ENCODE peak calls at places on chromosome 16, in six cellular contexts. R is right lobe of liver, S is endothelial cell, M is GM10248, J is prostate gland, O is SK-N-SH. G is an unnamed sample.

GRCh38 chr16:77208382-77208781 is 9.2 kb downstream of the SYCE1L start:
- DNase-seq in R (no peak), S (no peak), M (no peak), J (no peak), O (no peak), G (no peak)

GRCh38 chr16:47424846-47425245 is 36.0 kb downstream of the ITFG1 start:
- DNase-seq in R (no peak), S (no peak), M (no peak), J (no peak), O (no peak), G (no peak)

GRCh38 chr16:58034786-58035185 is 9.2 kb downstream of the MMP15 start:
- DNase-seq in R (no peak), S (no peak), M (no peak), J (no peak), O (peak; percentile 18), G (no peak)

GRCh38 chr16:2008631-2009301 is 855 bp downstream of the ZNF598 start:
- DNase-seq in R (peak; percentile 72), S (no peak), M (no peak), J (no peak), O (peak; percentile 61), G (no peak)

GRCh38 chr16:168424-168823 is 2.6 kb downstream of the HBM start:
- DNase-seq in R (no peak), S (no peak), M (no peak), J (no peak), O (peak; percentile 57), G (no peak)

GRCh38 chr16:16027728-16028310 is 78.4 kb downstream of the ABCC1 start:
- DNase-seq in R (no peak), S (peak; percentile 34), M (no peak), J (no peak), O (no peak), G (no peak)

GRCh38 chr16:25289466-25289865 is 31.8 kb upstream of the ZKSCAN2 start:
- DNase-seq in R (no peak), S (no peak), M (no peak), J (no peak), O (no peak), G (no peak)

GRCh38 chr16:12539185-12539929 is 264.3 kb downstream of the CPPED1 start:
- DNase-seq in R (no peak), S (no peak), M (no peak), J (no peak), O (no peak), G (no peak)

GRCh38 chr16:78538919-78539318 is 439.5 kb downstream of the WWOX start:
- DNase-seq in R (no peak), S (no peak), M (no peak), J (no peak), O (no peak), G (no peak)

GRCh38 chr16:87052506-87052905 is 264.7 kb downstream of the C16orf95 start:
- DNase-seq in R (no peak), S (no peak), M (no peak), J (no peak), O (no peak), G (no peak)

GRCh38 chr16:11094075-11094593 is 149.8 kb downstream of the CLEC16A start:
- DNase-seq in R (no peak), S (no peak), M (peak; percentile 73), J (no peak), O (no peak), G (no peak)

GRCh38 chr16:83692224-83692623 is 115.6 kb upstream of the HSBP1 start:
- DNase-seq in R (no peak), S (no peak), M (no peak), J (no peak), O (no peak), G (no peak)

GRCh38 chr16:89484088-89484501 is 6.3 kb downstream of the ANKRD11 start:
- DNase-seq in R (no peak), S (no peak), M (no peak), J (no peak), O (no peak), G (no peak)

GRCh38 chr16:14545346-14545884 is 84.6 kb downstream of the PARN start:
- DNase-seq in R (peak; percentile 55), S (no peak), M (no peak), J (no peak), O (no peak), G (no peak)

GRCh38 chr16:89598199-89598598 is 15.2 kb upstream of the DPEP1 start:
- DNase-seq in R (no peak), S (no peak), M (no peak), J (no peak), O (no peak), G (no peak)

GRCh38 chr16:17345043-17345442 is 125.7 kb downstream of the XYLT1 start:
- DNase-seq in R (no peak), S (no peak), M (no peak), J (peak; percentile 78), O (no peak), G (no peak)

GRCh38 chr16:88473666-88474534 is 20.8 kb downstream of the ZFPM1 start:
- DNase-seq in R (peak; percentile 84), S (no peak), M (no peak), J (no peak), O (no peak), G (no peak)

GRCh38 chr16:2835638-2836493 is 5.8 kb downstream of the ZG16B start:
- DNase-seq in R (no peak), S (no peak), M (no peak), J (peak; percentile 74), O (no peak), G (peak; percentile 86)

GRCh38 chr16:55056585-55057520 is 126.2 kb downstream of the IRX5 start:
- DNase-seq in R (peak; percentile 21), S (peak; percentile 62), M (no peak), J (no peak), O (peak; percentile 87), G (no peak)

GRCh38 chr16:49811630-49812334 is 44.1 kb downstream of the ZNF423 start:
- DNase-seq in R (no peak), S (no peak), M (no peak), J (no peak), O (peak; percentile 96), G (no peak)

GRCh38 chr16:49809561-49809960 is 46.4 kb downstream of the ZNF423 start:
- DNase-seq in R (no peak), S (no peak), M (no peak), J (no peak), O (no peak), G (no peak)

GRCh38 chr16:49809112-49809511 is 46.8 kb downstream of the ZNF423 start:
- DNase-seq in R (no peak), S (no peak), M (no peak), J (no peak), O (peak; percentile 67), G (no peak)

DNA sequence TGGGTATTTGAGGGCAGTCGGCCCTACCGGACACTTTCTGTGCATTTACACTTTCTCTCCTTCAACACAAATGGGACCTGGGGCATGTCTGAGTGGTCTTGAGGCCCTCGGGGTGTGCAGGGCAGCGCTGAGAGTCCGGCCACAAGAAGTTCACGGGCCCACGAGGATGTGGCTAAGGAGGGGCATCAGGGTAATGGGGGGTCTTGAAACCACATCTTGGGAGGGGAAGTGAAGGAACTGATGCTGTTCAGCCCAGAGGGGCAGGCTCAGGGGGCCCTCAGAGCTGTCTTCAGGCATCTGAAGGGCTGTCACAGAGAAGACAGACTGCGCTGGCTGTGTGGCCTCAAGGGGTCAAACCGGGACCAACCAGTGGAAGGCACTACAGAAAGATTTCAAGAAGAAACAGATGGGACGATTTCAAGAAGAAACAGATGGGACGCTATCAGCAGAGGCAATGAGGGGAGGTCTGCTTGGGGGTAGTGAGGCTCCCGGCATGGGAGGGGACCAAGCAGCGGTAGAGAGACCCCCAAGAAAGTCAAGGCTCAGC is 45.1 kb downstream of the ZNF423 start:
- DNase-seq in R (no peak), S (no peak), M (no peak), J (no peak), O (no peak), G (no peak)
- TF ChIP-seq CTCF in R (no peak), S (no peak), M (no peak), J (no peak), O (no peak), G (no peak)

GRCh38 chr16:85027968-85028637 is 508 bp downstream of the KIAA0513 start:
- DNase-seq in R (no peak), S (no peak), M (no peak), J (no peak), O (no peak), G (no peak)
- TF ChIP-seq CTCF in R (peak; percentile 14), S (no peak), M (peak; percentile 33), J (no peak), O (peak; percentile 30), G (peak; percentile 67)

GRCh38 chr16:81879625-81880024 is 100.5 kb downstream of the PLCG2 start:
- DNase-seq in R (no peak), S (no peak), M (no peak), J (no peak), O (no peak), G (no peak)
- TF ChIP-seq CTCF in R (no peak), S (peak; percentile 31), M (peak; percentile 31), J (no peak), O (peak; percentile 38), G (no peak)

GRCh38 chr16:21300309-21301167 is 22.4 kb upstream of the CRYM start:
- DNase-seq in R (peak; percentile 88), S (peak; percentile 85), M (peak; percentile 83), J (peak; percentile 99), O (peak; percentile 86), G (no peak)
- TF ChIP-seq CTCF in R (peak; percentile 88), S (no peak), M (peak; percentile 74), J (peak; percentile 88), O (peak; percentile 98), G (peak; percentile 95)

GRCh38 chr16:66131156-66131807 is 235.2 kb upstream of the CDH5 start:
- DNase-seq in R (no peak), S (no peak), M (no peak), J (no peak), O (no peak), G (no peak)

GRCh38 chr16:66129196-66129595 is 237.3 kb upstream of the CDH5 start:
- DNase-seq in R (no peak), S (no peak), M (no peak), J (no peak), O (no peak), G (no peak)

GRCh38 chr16:66128363-66128725 is 238.1 kb upstream of the CDH5 start:
- DNase-seq in R (no peak), S (no peak), M (no peak), J (no peak), O (no peak), G (no peak)

GRCh38 chr16:66130296-66130910 is 236.1 kb upstream of the CDH5 start:
- DNase-seq in R (no peak), S (no peak), M (no peak), J (no peak), O (no peak), G (no peak)

GRCh38 chr16:66127459-66128362 is 238.8 kb upstream of the CDH5 start:
- DNase-seq in R (peak; percentile 54), S (peak; percentile 21), M (no peak), J (no peak), O (peak; percentile 56), G (no peak)
- TF ChIP-seq CTCF in R (no peak), S (no peak), M (no peak), J (no peak), O (no peak), G (no peak)